ENCODE peak calls at places on chromosomes 11 and 22, in five cellular contexts. One of them, this sample, is unnamed.

GRCh38 chr11:107018902-107019493 is 722 bp upstream of the GUCY1A2 start:
- DNase-seq in C1 segment of cervical spinal cord: no peak
- DNase-seq in stimulated activated effector memory CD8-positive, alpha-beta T cell treated with anti-CD3 and anti-CD28 coated beads, Interleukin-12 subunit alpha, Interleukin-12 subunit beta, amount 100 ng/mL, for 72 hours: no peak
- DNase-seq in A549: peak
- DNase-seq in H1: peak
- DNase-seq in this sample: no peak

GRCh38 chr11:129236850-129237249 is 44.7 kb upstream of the ARHGAP32 start:
- DNase-seq in C1 segment of cervical spinal cord: no peak
- DNase-seq in stimulated activated effector memory CD8-positive, alpha-beta T cell treated with anti-CD3 and anti-CD28 coated beads, Interleukin-12 subunit alpha, Interleukin-12 subunit beta, amount 100 ng/mL, for 72 hours: no peak
- DNase-seq in A549: no peak
- DNase-seq in H1: no peak
- DNase-seq in this sample: no peak

GRCh38 chr11:124798991-124799383 is 1.2 kb downstream of the MSANTD2 start:
- DNase-seq in C1 segment of cervical spinal cord: no peak
- DNase-seq in stimulated activated effector memory CD8-positive, alpha-beta T cell treated with anti-CD3 and anti-CD28 coated beads, Interleukin-12 subunit alpha, Interleukin-12 subunit beta, amount 100 ng/mL, for 72 hours: no peak
- DNase-seq in A549: peak
- DNase-seq in H1: no peak
- DNase-seq in this sample: no peak

GRCh38 chr11:111586305-111586915 is 15.8 kb upstream of the SIK2 start:
- DNase-seq in C1 segment of cervical spinal cord: no peak
- DNase-seq in stimulated activated effector memory CD8-positive, alpha-beta T cell treated with anti-CD3 and anti-CD28 coated beads, Interleukin-12 subunit alpha, Interleukin-12 subunit beta, amount 100 ng/mL, for 72 hours: no peak
- DNase-seq in A549: peak
- DNase-seq in H1: no peak
- DNase-seq in this sample: peak

GRCh38 chr22:45631140-45631539 is 40.5 kb upstream of the ATXN10 start:
- DNase-seq in C1 segment of cervical spinal cord: no peak
- DNase-seq in stimulated activated effector memory CD8-positive, alpha-beta T cell treated with anti-CD3 and anti-CD28 coated beads, Interleukin-12 subunit alpha, Interleukin-12 subunit beta, amount 100 ng/mL, for 72 hours: no peak
- DNase-seq in A549: no peak
- DNase-seq in H1: peak
- DNase-seq in this sample: no peak

GRCh38 chr11:32385998-32386397 is 49.3 kb downstream of the WT1 start:
- DNase-seq in C1 segment of cervical spinal cord: no peak
- DNase-seq in stimulated activated effector memory CD8-positive, alpha-beta T cell treated with anti-CD3 and anti-CD28 coated beads, Interleukin-12 subunit alpha, Interleukin-12 subunit beta, amount 100 ng/mL, for 72 hours: no peak
- DNase-seq in A549: peak
- DNase-seq in H1: no peak
- DNase-seq in this sample: no peak

GRCh38 chr11:102220728-102221467 is 96.4 kb upstream of the BIRC3 start:
- DNase-seq in C1 segment of cervical spinal cord: no peak
- DNase-seq in stimulated activated effector memory CD8-positive, alpha-beta T cell treated with anti-CD3 and anti-CD28 coated beads, Interleukin-12 subunit alpha, Interleukin-12 subunit beta, amount 100 ng/mL, for 72 hours: no peak
- DNase-seq in A549: no peak
- DNase-seq in H1: no peak
- DNase-seq in this sample: no peak

GRCh38 chr11:57402188-57403066 is 12.0 kb upstream of the PRG2 start:
- DNase-seq in C1 segment of cervical spinal cord: no peak
- DNase-seq in stimulated activated effector memory CD8-positive, alpha-beta T cell treated with anti-CD3 and anti-CD28 coated beads, Interleukin-12 subunit alpha, Interleukin-12 subunit beta, amount 100 ng/mL, for 72 hours: no peak
- DNase-seq in A549: peak
- DNase-seq in H1: no peak
- DNase-seq in this sample: no peak

GRCh38 chr11:66459138-66459778 is 7.4 kb upstream of the PELI3 start:
- DNase-seq in C1 segment of cervical spinal cord: no peak
- DNase-seq in stimulated activated effector memory CD8-positive, alpha-beta T cell treated with anti-CD3 and anti-CD28 coated beads, Interleukin-12 subunit alpha, Interleukin-12 subunit beta, amount 100 ng/mL, for 72 hours: no peak
- DNase-seq in A549: no peak
- DNase-seq in H1: no peak
- DNase-seq in this sample: no peak

GRCh38 chr11:131859811-131860210 is 489.4 kb downstream of the NTM start:
- DNase-seq in C1 segment of cervical spinal cord: no peak
- DNase-seq in stimulated activated effector memory CD8-positive, alpha-beta T cell treated with anti-CD3 and anti-CD28 coated beads, Interleukin-12 subunit alpha, Interleukin-12 subunit beta, amount 100 ng/mL, for 72 hours: no peak
- DNase-seq in A549: no peak
- DNase-seq in H1: no peak
- DNase-seq in this sample: no peak

GRCh38 chr11:19735512-19735911 is 22.9 kb downstream of the NAV2 start:
- DNase-seq in C1 segment of cervical spinal cord: no peak
- DNase-seq in stimulated activated effector memory CD8-positive, alpha-beta T cell treated with anti-CD3 and anti-CD28 coated beads, Interleukin-12 subunit alpha, Interleukin-12 subunit beta, amount 100 ng/mL, for 72 hours: no peak
- DNase-seq in A549: no peak
- DNase-seq in H1: no peak
- DNase-seq in this sample: no peak

GRCh38 chr22:30202531-30203006 is 44.0 kb downstream of the LIF start:
- DNase-seq in C1 segment of cervical spinal cord: no peak
- DNase-seq in stimulated activated effector memory CD8-positive, alpha-beta T cell treated with anti-CD3 and anti-CD28 coated beads, Interleukin-12 subunit alpha, Interleukin-12 subunit beta, amount 100 ng/mL, for 72 hours: no peak
- DNase-seq in A549: no peak
- DNase-seq in H1: no peak
- DNase-seq in this sample: no peak

GRCh38 chr11:17013548-17014320 is 480 bp downstream of the PLEKHA7 start:
- DNase-seq in C1 segment of cervical spinal cord: no peak
- DNase-seq in stimulated activated effector memory CD8-positive, alpha-beta T cell treated with anti-CD3 and anti-CD28 coated beads, Interleukin-12 subunit alpha, Interleukin-12 subunit beta, amount 100 ng/mL, for 72 hours: no peak
- DNase-seq in A549: no peak
- DNase-seq in H1: peak
- DNase-seq in this sample: no peak

GRCh38 chr11:65278351-65278750 is 16.6 kb downstream of the POLA2 start:
- DNase-seq in C1 segment of cervical spinal cord: no peak
- DNase-seq in stimulated activated effector memory CD8-positive, alpha-beta T cell treated with anti-CD3 and anti-CD28 coated beads, Interleukin-12 subunit alpha, Interleukin-12 subunit beta, amount 100 ng/mL, for 72 hours: no peak
- DNase-seq in A549: no peak
- DNase-seq in H1: no peak
- DNase-seq in this sample: no peak

GRCh38 chr11:122085712-122086111 is 30.3 kb downstream of the BLID start:
- DNase-seq in C1 segment of cervical spinal cord: no peak
- DNase-seq in stimulated activated effector memory CD8-positive, alpha-beta T cell treated with anti-CD3 and anti-CD28 coated beads, Interleukin-12 subunit alpha, Interleukin-12 subunit beta, amount 100 ng/mL, for 72 hours: no peak
- DNase-seq in A549: no peak
- DNase-seq in H1: no peak
- DNase-seq in this sample: no peak

GRCh38 chr22:41229730-41230398 is 10.9 kb downstream of the CHADL start:
- DNase-seq in C1 segment of cervical spinal cord: no peak
- DNase-seq in stimulated activated effector memory CD8-positive, alpha-beta T cell treated with anti-CD3 and anti-CD28 coated beads, Interleukin-12 subunit alpha, Interleukin-12 subunit beta, amount 100 ng/mL, for 72 hours: no peak
- DNase-seq in A549: no peak
- DNase-seq in H1: no peak
- DNase-seq in this sample: no peak

GRCh38 chr11:73344191-73344607 is 32.0 kb upstream of the RELT start:
- DNase-seq in C1 segment of cervical spinal cord: peak
- DNase-seq in stimulated activated effector memory CD8-positive, alpha-beta T cell treated with anti-CD3 and anti-CD28 coated beads, Interleukin-12 subunit alpha, Interleukin-12 subunit beta, amount 100 ng/mL, for 72 hours: no peak
- DNase-seq in A549: no peak
- DNase-seq in H1: no peak
- DNase-seq in this sample: no peak

GRCh38 chr22:45491841-45492240 is 10.8 kb upstream of the FBLN1 start:
- DNase-seq in C1 segment of cervical spinal cord: no peak
- DNase-seq in stimulated activated effector memory CD8-positive, alpha-beta T cell treated with anti-CD3 and anti-CD28 coated beads, Interleukin-12 subunit alpha, Interleukin-12 subunit beta, amount 100 ng/mL, for 72 hours: no peak
- DNase-seq in A549: no peak
- DNase-seq in H1: no peak
- DNase-seq in this sample: no peak